ENCODE peak calls at places on chromosomes 12 and 14, in five cellular contexts. D is RWPE2, L is tibial nerve, R is tibial artery, Z is astrocyte. E is an unnamed sample. For H3K9me3 and H3K4me1, the result is how much of the 10 kb centered on the place peaks cover.

GRCh38 chr12:109952160-109952858 is 43.9 kb downstream of the GIT2 start:
- DNase-seq in D (no peak), L (no peak), R (no peak), Z (no peak), E (peak)

GRCh38 chr12:71627438-71628002 is 36.1 kb downstream of the ZFC3H1 start:
- DNase-seq in D (no peak), L (no peak), R (no peak), Z (no peak), E (no peak)

GRCh38 chr12:90183201-90183600 is 474.6 kb upstream of the ATP2B1 start:
- DNase-seq in D (no peak), L (no peak), R (no peak), Z (no peak), E (no peak)

GRCh38 chr12:47798481-47798948 is 21.2 kb downstream of the HDAC7 start:
- DNase-seq in D (no peak), L (no peak), R (no peak), Z (no peak), E (no peak)

GRCh38 chr14:96911499-96912130 is 114.4 kb downstream of the VRK1 start:
- DNase-seq in D (no peak), L (no peak), R (no peak), Z (no peak), E (no peak)

GRCh38 chr12:51430196-51430895 is 5.7 kb downstream of the SLC4A8 start:
- DNase-seq in D (no peak), L (no peak), R (no peak), Z (no peak), E (no peak)

GRCh38 chr12:115794659-115795081 is 482.8 kb downstream of the MED13L start:
- DNase-seq in D (no peak), L (no peak), R (no peak), Z (no peak), E (no peak)

GRCh38 chr12:80778005-80778541 is 61.4 kb downstream of the MYF5 start:
- DNase-seq in D (peak), L (peak), R (peak), Z (peak), E (no peak)

GRCh38 chr12:110537605-110538409 is 35.7 kb downstream of the RAD9B start:
- DNase-seq in D (peak), L (no peak), R (no peak), Z (peak), E (no peak)

GRCh38 chr12:122026706-122027328 is 5.1 kb downstream of the BCL7A start:
- DNase-seq in D (no peak), L (no peak), R (no peak), Z (no peak), E (peak)

GRCh38 chr12:92717202-92717601 is 14.4 kb downstream of the PLEKHG7 start:
- DNase-seq in D (no peak), L (peak), R (no peak), Z (peak), E (no peak)

GRCh38 chr12:48281811-48282210 is 68.9 kb downstream of the ZNF641 start:
- DNase-seq in D (no peak), L (no peak), R (no peak), Z (no peak), E (no peak)

GRCh38 chr12:851343-851742 is 98.2 kb downstream of the RAD52 start:
- DNase-seq in D (no peak), L (no peak), R (no peak), Z (peak), E (no peak)

GRCh38 chr12:57483466-57483865 is 3.8 kb upstream of the ARHGAP9 start:
- DNase-seq in D (no peak), L (no peak), R (no peak), Z (peak), E (no peak)

GRCh38 chr14:74913986-74914573 is 9.0 kb downstream of the RPS6KL1 start:
- DNase-seq in D (no peak), L (peak), R (peak), Z (peak), E (peak)

GRCh38 chr14:58808828-58809227 is 171.1 kb downstream of the DACT1 start:
- DNase-seq in D (no peak), L (peak), R (peak), Z (no peak), E (no peak)

GRCh38 chr14:59358774-59359173 is 106.4 kb downstream of the GPR135 start:
- DNase-seq in D (no peak), L (no peak), R (no peak), Z (no peak), E (no peak)

GRCh38 chr12:58491296-58491695 is 429.0 kb downstream of the LRIG3 start:
- DNase-seq in D (no peak), L (no peak), R (no peak), Z (peak), E (no peak)

GRCh38 chr14:63874223-63874622 is 21.4 kb downstream of the SYNE2 start:
- DNase-seq in D (no peak), L (no peak), R (no peak), Z (no peak), E (no peak)

GRCh38 chr14:74478996-74479635 is 14.0 kb downstream of the NPC2 start:
- DNase-seq in D (no peak), L (no peak), R (no peak), Z (no peak), E (no peak)

GRCh38 chr14:77107228-77107627 is 9.2 kb downstream of the CIPC start:
- DNase-seq in D (no peak), L (peak), R (peak), Z (no peak), E (no peak)

GRCh38 chr12:34398706-34399630 is 376.7 kb downstream of the ALG10 start:
- DNase-seq in D (peak), L (no peak), R (peak), Z (no peak), E (peak)

GRCh38 chr14:52328286-52328685 is 14.2 kb downstream of the PTGER2 start:
- DNase-seq in D (no peak), L (no peak), R (no peak), Z (peak), E (peak)

GRCh38 chr12:123237646-123238329 is 4.6 kb downstream of the MTRFR start:
- DNase-seq in D (no peak), L (peak), R (peak), Z (peak), E (peak)

GRCh38 chr14:76936483-76936882 is 92.0 kb downstream of the IRF2BPL start:
- DNase-seq in D (no peak), L (no peak), R (no peak), Z (peak), E (peak)

GRCh38 chr14:75147423-75148071 is 20.7 kb upstream of the NEK9 start:
- DNase-seq in D (no peak), L (peak), R (peak), Z (peak), E (peak)

DNA sequence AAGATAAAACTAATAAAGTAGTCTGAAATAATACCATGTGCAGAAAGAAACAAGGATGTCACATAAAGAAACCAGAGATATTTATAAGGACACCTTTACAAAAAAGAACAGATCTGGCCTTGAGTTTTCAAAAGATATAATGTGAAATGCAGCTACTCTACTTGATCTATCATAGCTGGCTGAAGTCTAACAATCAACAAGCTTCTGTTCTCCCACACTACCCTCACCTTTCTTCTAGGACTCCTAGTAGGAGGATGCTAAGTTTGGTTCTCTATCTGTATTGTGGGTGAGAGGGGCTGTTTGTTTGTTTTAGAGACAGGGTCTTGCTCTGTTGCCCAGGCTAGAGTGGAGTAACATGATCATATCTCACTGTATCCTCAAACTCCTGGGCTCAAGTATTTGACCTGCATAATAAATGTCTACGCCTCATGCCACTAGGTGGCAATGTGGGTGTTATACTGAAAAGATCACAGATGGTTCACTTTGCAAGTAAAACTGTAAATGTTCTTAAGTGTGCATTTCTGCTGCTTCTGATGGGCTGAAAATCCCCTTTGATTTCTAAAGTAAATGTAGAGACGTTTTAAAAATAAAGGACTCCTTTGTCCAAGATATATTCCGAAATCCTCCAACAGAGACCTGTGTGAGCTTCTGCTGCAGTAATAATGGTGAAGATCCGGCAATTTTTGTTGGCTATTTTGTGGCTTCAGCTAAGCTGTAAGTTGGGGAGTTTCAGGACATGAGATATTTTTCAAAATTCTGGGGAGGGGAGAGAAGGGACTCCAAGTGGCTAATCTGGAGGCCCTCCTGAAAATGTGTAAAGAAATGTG is 269.3 kb downstream of the DAD1 start:
- DNase-seq in D (no peak), L (peak), R (peak), Z (peak), E (no peak)
- TF ChIP-seq CTCF in D (peak), L (peak), R (peak), Z (peak), E (peak)

DNA sequence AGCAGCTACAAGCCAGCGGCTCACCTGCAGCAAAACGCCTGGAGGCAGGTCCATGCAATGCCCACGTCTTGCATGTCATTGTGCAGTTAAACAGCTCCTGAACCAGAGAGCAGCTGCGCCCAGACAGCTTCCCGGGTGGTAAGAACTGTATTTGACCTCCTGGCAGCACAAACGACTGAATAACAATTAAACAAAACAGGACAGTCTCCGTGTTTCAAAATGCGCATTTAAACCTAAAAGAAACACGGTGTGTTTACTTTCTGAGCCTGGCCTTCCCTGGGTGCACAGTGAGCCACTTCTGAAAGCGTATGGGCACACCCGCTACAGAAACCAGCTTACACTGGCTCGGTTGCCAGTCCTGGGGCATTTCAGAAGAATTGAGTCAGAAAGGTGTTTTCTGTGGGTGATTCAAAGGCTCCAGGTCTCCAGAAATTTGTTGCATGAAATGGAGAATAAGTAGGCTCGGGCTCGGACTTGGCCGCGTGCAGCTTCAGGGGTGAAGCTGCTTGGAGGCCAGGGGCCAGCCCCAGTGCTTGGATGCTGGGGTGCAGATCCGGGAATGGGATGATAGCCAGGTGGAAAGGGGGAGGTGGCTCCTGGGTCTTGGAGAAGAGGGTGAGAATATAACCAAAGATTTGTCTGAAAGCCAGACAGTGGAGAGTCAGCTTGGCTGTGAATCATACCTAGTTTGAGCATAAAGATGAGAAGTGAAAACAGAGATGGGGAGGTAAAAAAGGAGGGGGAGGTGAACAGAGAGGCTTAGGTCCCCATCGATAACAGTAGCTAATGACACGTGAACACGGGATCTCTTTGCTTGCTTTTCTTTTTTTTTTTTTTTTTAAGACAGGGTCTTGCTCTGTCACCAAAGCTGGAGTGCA is 24.9 kb upstream of the FZD10 start:
- DNase-seq in D (no peak), L (no peak), R (no peak), Z (no peak), E (no peak)
- H3K9me3 ChIP-seq in D (under half), L (under half), R (under half), Z (under half), E (under half)

DNA sequence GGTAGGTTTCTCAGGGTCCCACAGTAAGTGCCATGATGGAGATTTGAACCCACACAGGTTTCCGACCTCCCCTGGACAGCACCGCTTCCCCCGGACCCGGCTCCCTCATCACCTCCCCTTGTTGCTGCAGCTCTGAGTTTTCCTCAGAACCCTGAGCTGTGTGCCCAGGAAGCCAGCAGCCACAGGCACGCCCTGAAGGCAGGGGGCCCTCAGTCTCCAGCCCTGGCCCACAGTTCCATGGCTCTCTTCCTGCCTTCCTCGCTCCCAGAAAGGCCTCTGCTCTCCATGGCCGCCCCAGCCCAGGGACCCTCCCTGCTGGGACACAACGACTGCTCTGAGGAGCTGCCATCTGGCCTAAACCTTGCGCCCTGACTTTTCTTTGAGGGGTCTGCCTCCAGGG is 35.8 kb upstream of the PRIMA1 start:
- DNase-seq in D (no peak), L (no peak), R (no peak), Z (no peak), E (no peak)
- H3K4me1 ChIP-seq in D (under half), L (under half), R (under half), Z (under half), E (under half)

GRCh38 chr12:60947533-60947932 is 1312.7 kb upstream of the USP15 start:
- DNase-seq in D (no peak), L (no peak), R (no peak), Z (no peak), E (no peak)
- TF ChIP-seq CTCF in D (no peak), L (no peak), R (no peak), Z (no peak), E (no peak)

GRCh38 chr12:53090559-53090958 is 6.9 kb upstream of the IGFBP6 start:
- DNase-seq in D (no peak), L (no peak), R (no peak), Z (no peak), E (no peak)
- H3K9me3 ChIP-seq in D (under half), L (under half), R (under half), Z (under half), E (under half)

GRCh38 chr12:94641283-94641682 is 9.1 kb downstream of the TMCC3 start:
- DNase-seq in D (no peak), L (no peak), R (no peak), Z (no peak), E (no peak)
- H3K4me1 ChIP-seq in D (under half), L (under half), R (under half), Z (under half), E (under half)

GRCh38 chr12:120496353-120497340 is 734 bp downstream of the DYNLL1 start:
- DNase-seq in D (no peak), L (peak), R (peak), Z (peak), E (peak)
- TF ChIP-seq CTCF in D (peak), L (no peak), R (no peak), Z (no peak), E (no peak)

E was measured in osteoblast.